ENCODE peak calls at places on chromosome 5, in nine cellular contexts. One of them, this sample, is unnamed.
A peak's percentile ranks its signal among the peaks of the same experiment; 100 is the strongest.

GRCh38 chr5:3107118-3107517 is 355.6 kb upstream of the IRX2 start:
- DNase-seq in heart left ventricle: no peak
- DNase-seq in left ventricle myocardium inferior: no peak
- DNase-seq in OCI-LY7: no peak
- DNase-seq in choroid plexus epithelial cell: no peak
- DNase-seq in A549: no peak
- DNase-seq in endothelial cell: no peak
- DNase-seq in fibroblast of the aortic adventitia: no peak
- DNase-seq in breast epithelium: no peak
- DNase-seq in this sample: no peak

GRCh38 chr5:179827684-179828083 is 7.0 kb downstream of the SQSTM1 start:
- DNase-seq in heart left ventricle: peak; percentile 54
- DNase-seq in left ventricle myocardium inferior: no peak
- DNase-seq in OCI-LY7: no peak
- DNase-seq in choroid plexus epithelial cell: peak; percentile 60
- DNase-seq in A549: peak; percentile 50
- DNase-seq in endothelial cell: no peak
- DNase-seq in fibroblast of the aortic adventitia: no peak
- DNase-seq in breast epithelium: no peak
- DNase-seq in this sample: no peak

GRCh38 chr5:177980776-177981175 is 15.3 kb downstream of the PROP1 start:
- DNase-seq in heart left ventricle: no peak
- DNase-seq in left ventricle myocardium inferior: no peak
- DNase-seq in OCI-LY7: no peak
- DNase-seq in choroid plexus epithelial cell: peak; percentile 20
- DNase-seq in A549: no peak
- DNase-seq in endothelial cell: no peak
- DNase-seq in fibroblast of the aortic adventitia: no peak
- DNase-seq in breast epithelium: no peak
- DNase-seq in this sample: peak; percentile 51

GRCh38 chr5:35926389-35927051 is 11.9 kb downstream of the CAPSL start:
- DNase-seq in heart left ventricle: no peak
- DNase-seq in left ventricle myocardium inferior: no peak
- DNase-seq in OCI-LY7: peak; percentile 80
- DNase-seq in choroid plexus epithelial cell: peak; percentile 68
- DNase-seq in A549: peak; percentile 43
- DNase-seq in endothelial cell: peak; percentile 67
- DNase-seq in fibroblast of the aortic adventitia: peak; percentile 66
- DNase-seq in breast epithelium: no peak
- DNase-seq in this sample: peak; percentile 32

GRCh38 chr5:153831976-153832375 is 206.7 kb downstream of the FAM114A2 start:
- DNase-seq in heart left ventricle: no peak
- DNase-seq in left ventricle myocardium inferior: no peak
- DNase-seq in OCI-LY7: peak; percentile 78
- DNase-seq in choroid plexus epithelial cell: peak; percentile 50
- DNase-seq in A549: peak; percentile 31
- DNase-seq in endothelial cell: no peak
- DNase-seq in fibroblast of the aortic adventitia: peak; percentile 51
- DNase-seq in breast epithelium: no peak
- DNase-seq in this sample: no peak

GRCh38 chr5:157563373-157564148 is 12.0 kb downstream of the ADAM19 start:
- DNase-seq in heart left ventricle: peak; percentile 56
- DNase-seq in left ventricle myocardium inferior: no peak
- DNase-seq in OCI-LY7: no peak
- DNase-seq in choroid plexus epithelial cell: peak; percentile 79
- DNase-seq in A549: no peak
- DNase-seq in endothelial cell: no peak
- DNase-seq in fibroblast of the aortic adventitia: peak; percentile 98
- DNase-seq in breast epithelium: no peak
- DNase-seq in this sample: no peak

GRCh38 chr5:67266654-67267350 is 70.2 kb upstream of the CD180 start:
- DNase-seq in heart left ventricle: no peak
- DNase-seq in left ventricle myocardium inferior: no peak
- DNase-seq in OCI-LY7: no peak
- DNase-seq in choroid plexus epithelial cell: no peak
- DNase-seq in A549: no peak
- DNase-seq in endothelial cell: no peak
- DNase-seq in fibroblast of the aortic adventitia: no peak
- DNase-seq in breast epithelium: no peak
- DNase-seq in this sample: no peak

GRCh38 chr5:113123563-113123962 is 147.0 kb downstream of the DCP2 start:
- DNase-seq in heart left ventricle: no peak
- DNase-seq in left ventricle myocardium inferior: no peak
- DNase-seq in OCI-LY7: peak; percentile 8
- DNase-seq in choroid plexus epithelial cell: peak; percentile 55
- DNase-seq in A549: peak; percentile 19
- DNase-seq in endothelial cell: peak; percentile 19
- DNase-seq in fibroblast of the aortic adventitia: no peak
- DNase-seq in breast epithelium: no peak
- DNase-seq in this sample: no peak

GRCh38 chr5:29161897-29162296 is 2031.6 kb upstream of the CDH6 start:
- DNase-seq in heart left ventricle: no peak
- DNase-seq in left ventricle myocardium inferior: no peak
- DNase-seq in OCI-LY7: no peak
- DNase-seq in choroid plexus epithelial cell: no peak
- DNase-seq in A549: no peak
- DNase-seq in endothelial cell: no peak
- DNase-seq in fibroblast of the aortic adventitia: no peak
- DNase-seq in breast epithelium: no peak
- DNase-seq in this sample: no peak

GRCh38 chr5:1245901-1246576 is 20.9 kb downstream of the SLC6A18 start:
- DNase-seq in heart left ventricle: no peak
- DNase-seq in left ventricle myocardium inferior: no peak
- DNase-seq in OCI-LY7: peak; percentile 29
- DNase-seq in choroid plexus epithelial cell: no peak
- DNase-seq in A549: no peak
- DNase-seq in endothelial cell: no peak
- DNase-seq in fibroblast of the aortic adventitia: no peak
- DNase-seq in breast epithelium: no peak
- DNase-seq in this sample: no peak

GRCh38 chr5:100905259-100905914 is 2.3 kb upstream of the ST8SIA4 start:
- DNase-seq in heart left ventricle: no peak
- DNase-seq in left ventricle myocardium inferior: no peak
- DNase-seq in OCI-LY7: peak; percentile 43
- DNase-seq in choroid plexus epithelial cell: no peak
- DNase-seq in A549: no peak
- DNase-seq in endothelial cell: no peak
- DNase-seq in fibroblast of the aortic adventitia: no peak
- DNase-seq in breast epithelium: no peak
- DNase-seq in this sample: no peak

GRCh38 chr5:88391116-88391515 is 122.5 kb upstream of the TMEM161B start:
- DNase-seq in heart left ventricle: no peak
- DNase-seq in left ventricle myocardium inferior: no peak
- DNase-seq in OCI-LY7: no peak
- DNase-seq in choroid plexus epithelial cell: no peak
- DNase-seq in A549: no peak
- DNase-seq in endothelial cell: no peak
- DNase-seq in fibroblast of the aortic adventitia: no peak
- DNase-seq in breast epithelium: no peak
- DNase-seq in this sample: no peak

GRCh38 chr5:123937230-123937629 is 425.3 kb downstream of the CSNK1G3 start:
- DNase-seq in heart left ventricle: no peak
- DNase-seq in left ventricle myocardium inferior: no peak
- DNase-seq in OCI-LY7: peak; percentile 77
- DNase-seq in choroid plexus epithelial cell: peak; percentile 83
- DNase-seq in A549: no peak
- DNase-seq in endothelial cell: peak; percentile 32
- DNase-seq in fibroblast of the aortic adventitia: peak; percentile 73
- DNase-seq in breast epithelium: no peak
- DNase-seq in this sample: peak; percentile 3

GRCh38 chr5:10600629-10601245 is 36.9 kb downstream of the ANKRD33B start:
- DNase-seq in heart left ventricle: no peak
- DNase-seq in left ventricle myocardium inferior: no peak
- DNase-seq in OCI-LY7: peak; percentile 80
- DNase-seq in choroid plexus epithelial cell: no peak
- DNase-seq in A549: no peak
- DNase-seq in endothelial cell: no peak
- DNase-seq in fibroblast of the aortic adventitia: no peak
- DNase-seq in breast epithelium: no peak
- DNase-seq in this sample: no peak

GRCh38 chr5:168409601-168410458 is 76.4 kb upstream of the RARS1 start:
- DNase-seq in heart left ventricle: peak; percentile 69
- DNase-seq in left ventricle myocardium inferior: no peak
- DNase-seq in OCI-LY7: no peak
- DNase-seq in choroid plexus epithelial cell: peak; percentile 63
- DNase-seq in A549: no peak
- DNase-seq in endothelial cell: no peak
- DNase-seq in fibroblast of the aortic adventitia: peak; percentile 92
- DNase-seq in breast epithelium: no peak
- DNase-seq in this sample: no peak

GRCh38 chr5:144436007-144436406 is 265.3 kb downstream of the KCTD16 start:
- DNase-seq in heart left ventricle: no peak
- DNase-seq in left ventricle myocardium inferior: no peak
- DNase-seq in OCI-LY7: no peak
- DNase-seq in choroid plexus epithelial cell: no peak
- DNase-seq in A549: no peak
- DNase-seq in endothelial cell: no peak
- DNase-seq in fibroblast of the aortic adventitia: no peak
- DNase-seq in breast epithelium: no peak
- DNase-seq in this sample: no peak

GRCh38 chr5:159849437-159850191 is 66.7 kb upstream of the ADRA1B start:
- DNase-seq in heart left ventricle: no peak
- DNase-seq in left ventricle myocardium inferior: no peak
- DNase-seq in OCI-LY7: no peak
- DNase-seq in choroid plexus epithelial cell: peak; percentile 85
- DNase-seq in A549: no peak
- DNase-seq in endothelial cell: no peak
- DNase-seq in fibroblast of the aortic adventitia: peak; percentile 79
- DNase-seq in breast epithelium: no peak
- DNase-seq in this sample: peak; percentile 10

GRCh38 chr5:5316333-5316732 is 106.1 kb upstream of the ICE1 start:
- DNase-seq in heart left ventricle: no peak
- DNase-seq in left ventricle myocardium inferior: no peak
- DNase-seq in OCI-LY7: no peak
- DNase-seq in choroid plexus epithelial cell: peak; percentile 36
- DNase-seq in A549: no peak
- DNase-seq in endothelial cell: no peak
- DNase-seq in fibroblast of the aortic adventitia: peak; percentile 29
- DNase-seq in breast epithelium: no peak
- DNase-seq in this sample: no peak

DNA sequence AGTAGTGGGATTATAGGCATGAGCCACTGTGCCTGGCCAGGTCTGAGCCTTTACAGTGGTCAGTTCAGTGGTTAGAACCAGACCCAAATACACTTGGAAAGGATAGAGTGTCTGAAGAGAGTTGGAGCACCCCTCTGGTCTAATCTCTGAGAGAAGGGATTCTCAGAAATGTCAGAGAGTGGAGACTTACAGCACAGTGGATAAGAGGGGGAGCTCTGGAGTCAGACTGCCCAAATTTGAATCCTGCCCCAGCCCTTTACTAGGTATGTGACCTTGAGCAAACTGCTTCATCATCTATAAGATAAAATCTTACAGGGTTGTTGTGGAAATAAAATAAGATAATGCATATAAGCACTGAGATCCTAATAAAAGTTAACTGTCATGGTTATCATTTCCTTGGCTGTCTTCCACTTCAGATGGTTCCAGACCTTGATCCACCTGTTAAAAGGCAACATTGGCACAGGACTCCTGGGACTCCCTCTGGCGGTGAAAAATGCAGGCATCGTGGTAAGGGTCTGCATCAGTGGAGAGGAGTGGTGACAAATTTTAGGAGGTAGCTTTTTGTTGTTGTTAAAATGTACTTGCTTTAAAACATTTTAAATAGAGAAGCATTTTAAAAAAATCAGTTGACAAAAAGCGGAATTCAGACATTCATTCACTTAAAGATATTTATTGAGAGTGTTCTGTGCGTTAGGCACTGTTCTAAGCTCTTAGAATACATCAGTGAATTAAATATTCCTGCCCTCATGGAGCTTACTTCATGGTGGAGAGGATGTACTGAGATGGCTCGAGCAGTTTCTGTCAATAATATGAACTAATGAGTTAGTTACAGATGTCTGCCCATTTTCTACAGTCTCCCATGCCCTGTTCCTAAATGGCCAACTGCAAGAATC is 16.0 kb downstream of the SLC36A1 start:
- DNase-seq in heart left ventricle: no peak
- DNase-seq in left ventricle myocardium inferior: no peak
- DNase-seq in OCI-LY7: peak; percentile 19
- DNase-seq in choroid plexus epithelial cell: no peak
- DNase-seq in A549: no peak
- DNase-seq in endothelial cell: peak; percentile 59
- DNase-seq in fibroblast of the aortic adventitia: no peak
- DNase-seq in breast epithelium: no peak
- DNase-seq in this sample: no peak
- TF ChIP-seq CTCF in heart left ventricle: no peak
- TF ChIP-seq CTCF in left ventricle myocardium inferior: peak; percentile 42
- TF ChIP-seq CTCF in OCI-LY7: peak; percentile 74
- TF ChIP-seq CTCF in choroid plexus epithelial cell: peak; percentile 66
- TF ChIP-seq CTCF in A549: peak; percentile 51
- TF ChIP-seq CTCF in endothelial cell: peak; percentile 69
- TF ChIP-seq CTCF in fibroblast of the aortic adventitia: peak; percentile 38
- TF ChIP-seq CTCF in breast epithelium: no peak
- TF ChIP-seq CTCF in this sample: no peak

GRCh38 chr5:176536902-176537607 is at the start of gene RNF44:
- DNase-seq in heart left ventricle: peak; percentile 99
- DNase-seq in left ventricle myocardium inferior: peak; percentile 98
- DNase-seq in OCI-LY7: peak; percentile 98
- DNase-seq in choroid plexus epithelial cell: peak; percentile 99
- DNase-seq in A549: peak; percentile 84
- DNase-seq in endothelial cell: peak; percentile 98
- DNase-seq in fibroblast of the aortic adventitia: peak; percentile 97
- DNase-seq in breast epithelium: peak; percentile 96
- DNase-seq in this sample: peak; percentile 98
- TF ChIP-seq CTCF in heart left ventricle: no peak
- TF ChIP-seq CTCF in left ventricle myocardium inferior: no peak
- TF ChIP-seq CTCF in OCI-LY7: no peak
- TF ChIP-seq CTCF in choroid plexus epithelial cell: no peak
- TF ChIP-seq CTCF in A549: no peak
- TF ChIP-seq CTCF in endothelial cell: no peak
- TF ChIP-seq CTCF in fibroblast of the aortic adventitia: no peak
- TF ChIP-seq CTCF in breast epithelium: no peak
- TF ChIP-seq CTCF in this sample: no peak

GRCh38 chr5:126268697-126269315 is 154.4 kb upstream of the GRAMD2B start:
- DNase-seq in heart left ventricle: no peak
- DNase-seq in left ventricle myocardium inferior: no peak
- DNase-seq in OCI-LY7: no peak
- DNase-seq in choroid plexus epithelial cell: no peak
- DNase-seq in A549: no peak
- DNase-seq in endothelial cell: no peak
- DNase-seq in fibroblast of the aortic adventitia: peak; percentile 72
- DNase-seq in breast epithelium: no peak
- DNase-seq in this sample: no peak
- TF ChIP-seq CTCF in heart left ventricle: no peak
- TF ChIP-seq CTCF in left ventricle myocardium inferior: no peak
- TF ChIP-seq CTCF in OCI-LY7: no peak
- TF ChIP-seq CTCF in choroid plexus epithelial cell: no peak
- TF ChIP-seq CTCF in A549: no peak
- TF ChIP-seq CTCF in endothelial cell: no peak
- TF ChIP-seq CTCF in fibroblast of the aortic adventitia: no peak
- TF ChIP-seq CTCF in breast epithelium: no peak
- TF ChIP-seq CTCF in this sample: no peak

DNA sequence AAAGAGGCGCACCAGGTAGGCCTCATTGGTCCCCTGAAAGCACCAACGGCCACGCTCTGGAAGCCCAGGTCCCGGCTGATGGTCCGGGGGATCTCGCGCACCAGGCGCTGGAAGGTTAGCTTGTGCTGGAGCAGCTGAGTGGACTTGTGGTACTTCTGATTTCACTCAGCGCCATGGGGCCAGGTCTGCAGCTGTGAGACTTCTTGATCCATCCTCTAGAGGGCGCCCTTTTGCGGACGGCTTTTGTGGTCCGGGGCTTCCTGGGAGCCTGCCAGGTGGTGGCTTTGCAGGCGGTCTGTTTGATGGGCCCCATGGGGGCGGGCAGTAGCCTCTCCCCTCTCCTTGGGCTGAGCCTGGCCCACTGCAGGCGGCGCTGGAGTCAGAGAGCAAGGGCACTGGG is 10.4 kb downstream of the TAF11L12 start:
- DNase-seq in heart left ventricle: no peak
- DNase-seq in left ventricle myocardium inferior: no peak
- DNase-seq in OCI-LY7: no peak
- DNase-seq in choroid plexus epithelial cell: no peak
- DNase-seq in A549: peak; percentile 4
- DNase-seq in endothelial cell: no peak
- DNase-seq in fibroblast of the aortic adventitia: no peak
- DNase-seq in breast epithelium: no peak
- DNase-seq in this sample: no peak
- TF ChIP-seq CTCF in heart left ventricle: no peak
- TF ChIP-seq CTCF in left ventricle myocardium inferior: no peak
- TF ChIP-seq CTCF in OCI-LY7: peak; percentile 66
- TF ChIP-seq CTCF in choroid plexus epithelial cell: no peak
- TF ChIP-seq CTCF in A549: peak; percentile 9
- TF ChIP-seq CTCF in endothelial cell: peak; percentile 61
- TF ChIP-seq CTCF in fibroblast of the aortic adventitia: no peak
- TF ChIP-seq CTCF in breast epithelium: no peak
- TF ChIP-seq CTCF in this sample: no peak